ENCODE peak calls at places on chromosomes 1 and 21, in five cellular contexts. N is thyroid gland, P is heart left ventricle, W is fibroblast of lung, Z is heart right ventricle. T is an unnamed sample.

GRCh38 chr21:34574984-34575529 is 39.9 kb downstream of the RCAN1 start:
- DNase-seq in N (no peak), P (no peak), W (no peak), Z (no peak), T (no peak)

GRCh38 chr1:224856973-224857372 is 72.5 kb upstream of the DNAH14 start:
- DNase-seq in N (no peak), P (no peak), W (no peak), Z (no peak), T (no peak)

GRCh38 chr1:90840323-90840722 is 123.2 kb upstream of the BARHL2 start:
- DNase-seq in N (no peak), P (no peak), W (no peak), Z (no peak), T (no peak)

GRCh38 chr1:228045871-228046270 is 36.6 kb upstream of the ARF1 start:
- DNase-seq in N (no peak), P (no peak), W (no peak), Z (no peak), T (no peak)

GRCh38 chr21:38806153-38806941 is 618 bp downstream of the ETS2 start:
- DNase-seq in N (peak; percentile 39), P (peak; percentile 44), W (no peak), Z (peak; percentile 32), T (no peak)

GRCh38 chr1:23210351-23210785 is 6.9 kb downstream of the HTR1D start:
- DNase-seq in N (no peak), P (no peak), W (no peak), Z (no peak), T (no peak)

GRCh38 chr1:83102630-83103071 is 896.3 kb downstream of the TTLL7 start:
- DNase-seq in N (no peak), P (no peak), W (peak; percentile 91), Z (no peak), T (peak; percentile 49)

GRCh38 chr1:180188103-180188506 is 33.4 kb downstream of the QSOX1 start:
- DNase-seq in N (peak; percentile 68), P (peak; percentile 34), W (peak; percentile 52), Z (no peak), T (peak; percentile 83)

GRCh38 chr1:201214461-201214860 is 23.8 kb downstream of the IGFN1 start:
- DNase-seq in N (no peak), P (peak; percentile 3), W (no peak), Z (no peak), T (no peak)

GRCh38 chr1:112957133-112957812 is 1.3 kb upstream of the SLC16A1 start:
- DNase-seq in N (peak; percentile 2), P (no peak), W (peak; percentile 96), Z (peak; percentile 37), T (peak; percentile 86)

GRCh38 chr1:54804471-54805132 is 3.5 kb upstream of the TTC22 start:
- DNase-seq in N (no peak), P (no peak), W (no peak), Z (no peak), T (no peak)

GRCh38 chr1:41420351-41420750 is 59.1 kb downstream of the FOXO6 start:
- DNase-seq in N (no peak), P (no peak), W (no peak), Z (no peak), T (no peak)

GRCh38 chr1:6353948-6354658 is 39.5 kb downstream of the ACOT7 start:
- DNase-seq in N (peak; percentile 33), P (peak; percentile 54), W (peak; percentile 26), Z (peak; percentile 58), T (no peak)

GRCh38 chr21:37528150-37528937 is 161.8 kb downstream of the DYRK1A start:
- DNase-seq in N (no peak), P (no peak), W (no peak), Z (no peak), T (no peak)

GRCh38 chr1:56627636-56628039 is 17.5 kb upstream of the PRKAA2 start:
- DNase-seq in N (no peak), P (no peak), W (peak; percentile 33), Z (no peak), T (no peak)

GRCh38 chr1:153928776-153929432 is 6.1 kb upstream of the GATAD2B start:
- DNase-seq in N (no peak), P (no peak), W (peak; percentile 40), Z (no peak), T (no peak)

GRCh38 chr1:228154685-228155571 is 5.2 kb downstream of the GJC2 start:
- DNase-seq in N (no peak), P (no peak), W (no peak), Z (no peak), T (no peak)

GRCh38 chr1:226443439-226443838 is 35.5 kb upstream of the PARP1 start:
- DNase-seq in N (no peak), P (no peak), W (peak; percentile 20), Z (no peak), T (no peak)

GRCh38 chr1:39026051-39026946 is at the start of gene NDUFS5:
- DNase-seq in N (peak; percentile 94), P (peak; percentile 91), W (peak; percentile 94), Z (peak; percentile 91), T (peak; percentile 83)

GRCh38 chr1:24886241-24886640 is 43.8 kb downstream of the RUNX3 start:
- DNase-seq in N (no peak), P (peak; percentile 7), W (no peak), Z (no peak), T (no peak)

GRCh38 chr1:31306278-31306677 is 9.4 kb downstream of the ZCCHC17 start:
- DNase-seq in N (no peak), P (no peak), W (peak; percentile 98), Z (no peak), T (no peak)

GRCh38 chr1:234458352-234459027 is 20.5 kb downstream of the TARBP1 start:
- DNase-seq in N (no peak), P (no peak), W (no peak), Z (no peak), T (no peak)

GRCh38 chr21:26469789-26470188 is 103.3 kb downstream of the CYYR1 start:
- DNase-seq in N (no peak), P (no peak), W (peak; percentile 93), Z (peak; percentile 8), T (no peak)

GRCh38 chr1:50985094-50985493 is 15.0 kb downstream of the CDKN2C start:
- DNase-seq in N (no peak), P (no peak), W (no peak), Z (no peak), T (peak; percentile 65)

GRCh38 chr21:40672602-40673001 is 174.4 kb downstream of the DSCAM start:
- DNase-seq in N (no peak), P (no peak), W (no peak), Z (no peak), T (no peak)

GRCh38 chr1:47991187-47991586 is 6.0 kb downstream of the TRABD2B start:
- DNase-seq in N (no peak), P (no peak), W (peak; percentile 8), Z (no peak), T (no peak)

GRCh38 chr1:79775402-79775801 is 768.9 kb upstream of the ADGRL4 start:
- DNase-seq in N (no peak), P (no peak), W (no peak), Z (no peak), T (no peak)

GRCh38 chr1:63480057-63480456 is 43.0 kb downstream of the ITGB3BP start:
- DNase-seq in N (no peak), P (no peak), W (no peak), Z (no peak), T (no peak)

DNA sequence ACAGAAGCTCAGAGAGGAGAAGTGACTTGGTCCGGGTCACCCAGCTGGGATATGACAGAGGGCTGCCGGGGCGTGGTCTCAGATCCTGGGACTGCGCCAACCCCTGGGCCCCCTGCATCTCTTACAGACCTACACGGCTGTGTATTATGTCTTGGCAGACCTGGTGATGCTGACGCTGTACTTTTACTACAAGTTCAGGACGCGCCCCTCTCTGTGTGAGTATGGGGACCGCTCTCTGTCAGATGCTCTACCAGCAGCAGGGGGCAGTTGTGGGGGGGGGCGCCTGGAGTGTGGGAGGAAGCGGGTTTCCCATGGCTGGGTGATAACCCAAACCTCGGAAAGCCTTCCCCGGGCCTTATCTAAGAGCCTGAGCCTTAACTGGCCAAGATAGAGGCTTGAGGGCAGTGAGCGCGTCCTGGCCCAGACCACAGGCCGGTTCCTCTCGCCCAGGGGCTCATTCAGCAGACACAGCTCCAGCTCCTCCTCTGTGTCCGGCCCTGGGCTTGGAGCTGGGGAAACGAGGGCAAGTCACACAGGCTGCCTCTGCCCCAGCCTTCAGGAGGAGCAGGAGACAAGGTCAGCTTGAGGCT is 13.3 kb downstream of the SLC66A1 start:
- DNase-seq in N (no peak), P (no peak), W (no peak), Z (no peak), T (no peak)
- H3K36me3 ChIP-seq in N (peaks cover 33% of the 10 kb centered on the region), P (no peaks in the 10 kb centered on the region), W (peaks cover 16% of the 10 kb centered on the region), Z (peaks cover 85% of the 10 kb centered on the region), T (peaks cover 3% of the 10 kb centered on the region)

GRCh38 chr1:169571450-169571849 is 14.8 kb downstream of the F5 start:
- DNase-seq in N (no peak), P (no peak), W (no peak), Z (no peak), T (no peak)
- H3K4me1 ChIP-seq in N (no peaks in the 10 kb centered on the region), P (peaks cover 3% of the 10 kb centered on the region), W (no peaks in the 10 kb centered on the region), Z (peaks cover 10% of the 10 kb centered on the region), T (no peaks in the 10 kb centered on the region)

GRCh38 chr1:1943834-1944570 is 24.9 kb upstream of the TMEM52 start:
- DNase-seq in N (peak; percentile 47), P (peak; percentile 45), W (peak; percentile 4), Z (peak; percentile 40), T (peak; percentile 87)
- H3K27me3 ChIP-seq in N (no peaks in the 10 kb centered on the region), P (no peaks in the 10 kb centered on the region), W (peaks cover 2% of the 10 kb centered on the region), Z (no peaks in the 10 kb centered on the region), T (no peaks in the 10 kb centered on the region)

GRCh38 chr1:27009601-27010197 is 3.0 kb downstream of the TENT5B start:
- DNase-seq in N (peak; percentile 93), P (peak; percentile 61), W (no peak), Z (peak; percentile 50), T (no peak)

GRCh38 chr1:27005648-27006496 is 6.8 kb downstream of the TENT5B start:
- DNase-seq in N (no peak), P (no peak), W (peak; percentile 59), Z (no peak), T (no peak)

GRCh38 chr1:27010226-27010994 is 2.2 kb downstream of the TENT5B start:
- DNase-seq in N (peak; percentile 52), P (no peak), W (no peak), Z (no peak), T (no peak)

GRCh38 chr1:27006683-27007082 is 6.0 kb downstream of the TENT5B start:
- DNase-seq in N (peak; percentile 67), P (no peak), W (no peak), Z (no peak), T (no peak)

DNA sequence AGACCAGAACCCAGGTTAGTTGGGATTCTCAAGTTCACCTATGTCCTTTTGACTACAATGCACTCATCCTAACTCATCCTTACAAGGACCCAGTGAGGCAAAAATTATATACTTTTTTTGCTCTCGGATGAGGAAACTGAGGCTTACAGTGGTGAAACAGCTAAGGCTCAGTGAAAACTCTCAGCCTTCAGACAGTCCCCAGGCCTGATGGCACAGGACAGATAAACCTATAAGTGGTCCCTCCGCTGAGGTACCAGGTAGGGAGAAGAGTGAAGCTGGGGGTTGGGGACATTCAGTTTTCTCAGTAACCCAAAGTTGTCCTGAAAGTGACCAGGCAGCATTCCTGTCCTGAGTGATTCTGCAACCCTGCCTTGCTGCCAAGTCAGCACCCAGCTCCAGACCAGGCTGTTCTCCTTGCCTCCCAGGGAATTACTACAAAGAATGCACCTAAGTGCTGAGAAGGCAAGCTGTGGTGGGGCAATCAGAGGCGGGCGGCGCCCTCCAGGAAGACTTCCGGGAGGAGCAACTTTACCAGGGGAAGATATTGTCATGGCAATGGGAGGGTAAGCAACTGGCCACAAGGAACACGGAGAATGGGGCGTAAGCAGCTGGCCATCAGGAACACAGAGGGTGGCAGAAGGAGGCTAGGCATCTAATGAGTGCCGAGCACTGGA is 4.6 kb downstream of the TENT5B start:
- DNase-seq in N (peak; percentile 94), P (no peak), W (no peak), Z (no peak), T (no peak)
- H3K36me3 ChIP-seq in N (no peaks in the 10 kb centered on the region), P (no peaks in the 10 kb centered on the region), W (peaks cover 3% of the 10 kb centered on the region), Z (no peaks in the 10 kb centered on the region), T (peaks cover 3% of the 10 kb centered on the region)

T was measured in HAP-1.